ENCODE peak calls at places on chromosomes 3 and 15, in four cellular contexts. P is stimulated activated CD8-positive, alpha-beta memory T cell treated with anti-CD3 and anti-CD28 coated beads, Interleukin-7, amount 100 ng/mL, for 48 hours; D is transverse colon; U is COR-L47. V is an unnamed sample.
A peak's percentile ranks its signal among the peaks of the same experiment; 100 is the strongest.

GRCh38 chr15:51735611-51736010 is 1.8 kb downstream of the LYSMD2 start:
- DNase-seq in P (no peak), D (no peak), U (no peak), V (no peak)

GRCh38 chr3:12437861-12438260 is 46.4 kb upstream of the TSEN2 start:
- DNase-seq in P (no peak), D (no peak), U (no peak), V (no peak)

GRCh38 chr15:65412556-65412955 is 10.2 kb downstream of the IGDCC4 start:
- DNase-seq in P (no peak), D (no peak), U (no peak), V (no peak)

GRCh38 chr3:46359748-46360509 is 6.0 kb downstream of the CCR2 start:
- DNase-seq in P (no peak), D (no peak), U (peak; percentile 83), V (no peak)

GRCh38 chr15:29071193-29071906 is 185.6 kb downstream of the APBA2 start:
- DNase-seq in P (no peak), D (no peak), U (peak; percentile 14), V (no peak)

GRCh38 chr15:68639926-68640600 is 61.3 kb downstream of the CORO2B start:
- DNase-seq in P (no peak), D (no peak), U (no peak), V (no peak)

GRCh38 chr15:67833504-67834248 is 6.2 kb downstream of the RNU6-1 start:
- DNase-seq in P (no peak), D (peak; percentile 52), U (peak; percentile 50), V (no peak)

GRCh38 chr3:23806322-23807160 is 786 bp downstream of the UBE2E1 start:
- DNase-seq in P (no peak), D (peak; percentile 24), U (no peak), V (no peak)

GRCh38 chr15:86756688-86757087 is 677.0 kb downstream of the AGBL1 start:
- DNase-seq in P (no peak), D (no peak), U (no peak), V (no peak)

GRCh38 chr15:95446854-95447253 is 883.6 kb upstream of the NR2F2 start:
- DNase-seq in P (no peak), D (no peak), U (no peak), V (no peak)

GRCh38 chr3:27589795-27590194 is 105.6 kb upstream of the SLC4A7 start:
- DNase-seq in P (no peak), D (no peak), U (no peak), V (no peak)

GRCh38 chr3:69370156-69370944 is 15.5 kb downstream of the FRMD4B start:
- DNase-seq in P (no peak), D (peak; percentile 89), U (no peak), V (no peak)

GRCh38 chr3:150545419-150546225 is 674 bp downstream of the SERP1 start:
- DNase-seq in P (peak; percentile 1), D (peak; percentile 48), U (peak; percentile 69), V (peak; percentile 19)

GRCh38 chr3:128415110-128415772 is 51.4 kb downstream of the DNAJB8 start:
- DNase-seq in P (no peak), D (no peak), U (no peak), V (no peak)

GRCh38 chr15:52040167-52040900 is 21.3 kb downstream of the MAPK6 start:
- DNase-seq in P (no peak), D (no peak), U (no peak), V (no peak)

GRCh38 chr3:12591997-12592715 is 35.3 kb downstream of the MKRN2 start:
- DNase-seq in P (no peak), D (no peak), U (no peak), V (no peak)

GRCh38 chr15:82898961-82899360 is 53.6 kb downstream of the HOMER2 start:
- DNase-seq in P (no peak), D (no peak), U (no peak), V (no peak)

GRCh38 chr15:70535071-70535954 is 228.0 kb downstream of the UACA start:
- DNase-seq in P (no peak), D (peak; percentile 41), U (no peak), V (no peak)

GRCh38 chr15:61834076-61834697 is 226.1 kb downstream of the VPS13C start:
- DNase-seq in P (peak; percentile 32), D (peak; percentile 82), U (peak; percentile 57), V (peak; percentile 75)

GRCh38 chr3:127761101-127761802 is 61.1 kb downstream of the MGLL start:
- DNase-seq in P (no peak), D (peak; percentile 36), U (no peak), V (no peak)

GRCh38 chr15:84961707-84962106 is 19.9 kb upstream of the PDE8A start:
- DNase-seq in P (no peak), D (no peak), U (no peak), V (no peak)

GRCh38 chr3:126760541-126760940 is 56.5 kb downstream of the CHCHD6 start:
- DNase-seq in P (no peak), D (no peak), U (no peak), V (no peak)

GRCh38 chr3:86104154-86104553 is 886.8 kb downstream of the VGLL3 start:
- DNase-seq in P (no peak), D (no peak), U (no peak), V (no peak)

GRCh38 chr3:46059432-46059831 is 32.1 kb upstream of the XCR1 start:
- DNase-seq in P (no peak), D (no peak), U (no peak), V (no peak)

GRCh38 chr3:78912687-78913086 is 855.1 kb downstream of the ROBO1 start:
- DNase-seq in P (no peak), D (no peak), U (no peak), V (no peak)

GRCh38 chr3:104176706-104177105 is 1190.0 kb upstream of the ALCAM start:
- DNase-seq in P (no peak), D (no peak), U (no peak), V (no peak)

GRCh38 chr3:32551496-32551895 is 19.2 kb downstream of the DYNC1LI1 start:
- DNase-seq in P (no peak), D (no peak), U (no peak), V (no peak)

GRCh38 chr3:22982981-22983582 is 220.0 kb upstream of the UBE2E2 start:
- DNase-seq in P (no peak), D (no peak), U (no peak), V (no peak)

GRCh38 chr15:45126535-45127158 is 3.0 kb downstream of the DUOXA1 start:
- DNase-seq in P (no peak), D (no peak), U (peak; percentile 13), V (peak; percentile 28)

GRCh38 chr3:66797916-66798560 is 200.1 kb upstream of the KBTBD8 start:
- DNase-seq in P (no peak), D (peak; percentile 24), U (no peak), V (no peak)

GRCh38 chr15:48645558-48646330 is at the start of gene FBN1:
- DNase-seq in P (peak; percentile 2), D (peak; percentile 32), U (no peak), V (no peak)

GRCh38 chr3:123741058-123741511 is 143.0 kb downstream of the MYLK start:
- DNase-seq in P (no peak), D (no peak), U (no peak), V (no peak)

GRCh38 chr3:149717391-149718056 is 34.8 kb downstream of the COMMD2 start:
- DNase-seq in P (no peak), D (peak; percentile 41), U (peak; percentile 51), V (peak; percentile 53)

GRCh38 chr3:52193059-52193458 is 4.9 kb upstream of the ALAS1 start:
- DNase-seq in P (no peak), D (peak; percentile 29), U (no peak), V (peak; percentile 25)

GRCh38 chr3:27880969-27881892 is 159.1 kb upstream of the EOMES start:
- DNase-seq in P (no peak), D (peak; percentile 25), U (no peak), V (no peak)

GRCh38 chr3:125398952-125399351 is 23.8 kb upstream of the ZNF148 start:
- DNase-seq in P (no peak), D (no peak), U (peak; percentile 21), V (no peak)

V was measured in prostate gland.